ENCODE peak calls at places on chromosomes 7 and 10, in five cellular contexts. N is HCT116, X is psoas muscle, L is left lung, V is fibroblast of lung. Z is an unnamed sample.

GRCh38 chr7:151310578-151310977 is 31.0 kb upstream of the NUB1 start:
- DNase-seq in L (no peak), X (no peak), V (peak), N (no peak), Z (no peak)

GRCh38 chr10:3068201-3068967 is 1.0 kb downstream of the PFKP start:
- DNase-seq in L (peak), N (no peak), X (peak), V (peak), Z (no peak)

GRCh38 chr7:125279956-125280355 is 350.3 kb upstream of the POT1 start:
- DNase-seq in N (no peak), X (no peak), V (no peak), L (no peak), Z (no peak)

GRCh38 chr7:28329616-28330373 is 82.5 kb upstream of the CREB5 start:
- DNase-seq in V (peak), L (no peak), N (no peak), X (no peak), Z (no peak)

GRCh38 chr10:117734626-117735405 is 192.3 kb downstream of the EMX2 start:
- DNase-seq in L (no peak), V (no peak), X (no peak), N (no peak), Z (peak)

GRCh38 chr10:119209050-119209735 is 1.8 kb downstream of the GRK5 start:
- DNase-seq in V (peak), X (peak), L (no peak), N (no peak), Z (peak)

GRCh38 chr10:93384006-93384405 is 98.1 kb downstream of the MYOF start:
- DNase-seq in X (no peak), L (no peak), N (peak), V (no peak), Z (peak)

GRCh38 chr10:76432274-76433012 is 1001.0 kb downstream of the LRMDA start:
- DNase-seq in V (peak), N (no peak), L (no peak), X (peak), Z (no peak)

GRCh38 chr7:74028321-74028812 is 394 bp downstream of the ELN start:
- DNase-seq in X (peak), V (no peak), L (peak), N (no peak), Z (no peak)

GRCh38 chr10:124802313-124802675 is 675 bp downstream of the ABRAXAS2 start:
- DNase-seq in V (no peak), N (no peak), X (no peak), L (no peak), Z (no peak)

GRCh38 chr7:75691793-75692543 is 46.8 kb downstream of the HIP1 start:
- DNase-seq in L (no peak), X (no peak), N (no peak), V (no peak), Z (no peak)

GRCh38 chr10:44723654-44724053 is 187.5 kb upstream of the TMEM72 start:
- DNase-seq in V (peak), L (no peak), N (no peak), X (peak), Z (no peak)

GRCh38 chr10:13633689-13634088 is 46.9 kb downstream of the PRPF18 start:
- DNase-seq in X (peak), N (no peak), V (peak), L (no peak), Z (no peak)

GRCh38 chr10:46228076-46229071 is 58.4 kb upstream of the ANTXRL start:
- DNase-seq in N (peak), X (peak), V (peak), L (peak), Z (peak)
- TF ChIP-seq CTCF in N (peak), X (peak), V (peak), L (peak), Z (peak)

GRCh38 chr10:6470894-6471618 is 109.0 kb downstream of the PRKCQ start:
- DNase-seq in L (no peak), V (no peak), X (no peak), N (no peak), Z (no peak)

GRCh38 chr10:6476989-6477388 is 103.1 kb downstream of the PRKCQ start:
- DNase-seq in V (no peak), N (no peak), L (no peak), X (no peak), Z (no peak)

GRCh38 chr10:6469661-6470060 is 110.4 kb downstream of the PRKCQ start:
- DNase-seq in N (no peak), X (no peak), L (no peak), V (no peak), Z (no peak)

GRCh38 chr10:6473430-6473829 is 106.6 kb downstream of the PRKCQ start:
- DNase-seq in N (no peak), L (no peak), V (no peak), X (no peak), Z (no peak)

DNA sequence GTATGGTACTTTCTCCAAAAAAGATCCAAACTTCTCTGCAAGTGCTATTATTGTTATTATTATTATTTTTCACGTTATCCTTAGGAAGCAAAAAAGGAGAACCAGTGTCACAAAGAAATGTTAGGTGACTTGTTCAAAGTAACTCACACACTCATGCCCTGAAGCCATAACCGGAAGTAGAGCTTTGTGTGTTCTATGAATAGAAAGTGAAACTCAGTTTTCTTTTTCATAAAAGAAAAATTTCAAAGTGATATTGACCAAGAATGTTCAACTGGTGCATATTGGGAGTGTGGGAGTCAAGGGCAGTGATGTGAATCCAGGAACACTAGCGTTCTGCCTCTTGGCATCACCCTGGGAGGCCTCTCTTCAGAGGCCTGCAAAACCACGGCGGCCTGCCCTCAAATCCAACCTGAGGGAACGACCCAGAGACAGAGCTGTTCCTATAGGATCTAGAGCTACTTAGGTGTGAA is 106.1 kb downstream of the PRKCQ start:
- DNase-seq in V (peak), L (no peak), X (no peak), N (no peak), Z (no peak)
- TF ChIP-seq CTCF in V (no peak), L (no peak), X (no peak), N (no peak), Z (no peak)

GRCh38 chr7:116953727-116954442 is 584 bp downstream of the ST7 start:
- DNase-seq in N (peak), V (peak), L (peak), X (peak), Z (peak)
- TF ChIP-seq CTCF in N (no peak), V (no peak), L (no peak), X (no peak), Z (no peak)

GRCh38 chr10:75097666-75098285 is 13.7 kb upstream of the SAMD8 start:
- DNase-seq in X (no peak), L (no peak), V (peak), N (no peak), Z (no peak)
- TF ChIP-seq CTCF in X (no peak), L (no peak), V (peak), N (peak), Z (peak)

DNA sequence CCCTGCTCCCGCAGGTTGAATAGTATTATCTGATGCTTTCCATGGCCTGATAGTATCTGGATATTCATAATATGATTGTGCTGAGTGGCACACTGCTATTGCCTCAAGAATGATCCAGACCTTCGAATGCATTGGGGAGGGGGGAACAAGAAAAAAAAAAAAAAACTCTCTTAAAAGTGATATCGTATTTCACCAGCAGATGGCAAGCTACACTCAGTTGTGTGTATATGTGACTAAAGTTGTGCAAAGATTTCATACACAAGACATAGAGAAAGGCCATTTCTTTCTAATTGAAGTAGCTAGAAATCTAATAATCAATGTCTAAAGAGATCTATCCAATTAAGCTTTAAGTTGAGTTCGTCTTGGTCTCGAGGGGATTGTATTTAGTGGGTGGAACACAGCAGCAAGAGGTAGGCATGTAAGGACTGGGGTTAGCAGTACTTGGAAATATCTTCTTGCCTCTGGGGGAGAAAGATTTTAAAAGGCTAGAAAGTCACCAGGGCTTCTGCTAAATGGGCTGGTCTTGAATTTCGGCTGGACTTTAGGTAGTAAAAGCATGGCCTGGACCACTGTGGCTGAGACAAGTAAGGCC is 15.3 kb downstream of the SFRP4 start:
- DNase-seq in L (no peak), V (peak), X (no peak), N (peak), Z (no peak)
- TF ChIP-seq CTCF in L (peak), V (peak), X (peak), N (peak), Z (peak)

GRCh38 chr10:121661451-121661851 is 63.2 kb upstream of the FGFR2 start:
- DNase-seq in N (no peak), L (no peak), X (no peak), V (no peak), Z (no peak)

GRCh38 chr10:121662531-121662930 is 64.3 kb upstream of the FGFR2 start:
- DNase-seq in N (no peak), V (no peak), X (no peak), L (no peak), Z (no peak)

GRCh38 chr10:121665809-121666208 is 67.6 kb upstream of the FGFR2 start:
- DNase-seq in X (no peak), L (no peak), V (no peak), N (no peak), Z (no peak)

GRCh38 chr10:121664671-121665070 is 66.4 kb upstream of the FGFR2 start:
- DNase-seq in V (no peak), N (no peak), X (no peak), L (no peak), Z (no peak)

GRCh38 chr10:121662945-121663917 is 65.0 kb upstream of the FGFR2 start:
- DNase-seq in V (no peak), X (no peak), N (peak), L (no peak), Z (no peak)
- TF ChIP-seq CTCF in V (no peak), X (no peak), N (peak), L (no peak), Z (peak)